ENCODE peak calls at places on chromosomes 6 and 20, in eight cellular contexts. X is stimulated activated CD4-positive, alpha-beta T cell treated with anti-CD3 and anti-CD28 coated beads, Interleukin-15, amount 100 ng/mL, for 1 hour; Q is OCI-LY7; M is NCI-H2081; U is stomach; D is CD14-positive monocyte; G is CD8-positive, alpha-beta T cell; N is HT-29. K is an unnamed sample.

GRCh38 chr20:36854343-36855240 is 21.3 kb upstream of the TLDC2 start:
- DNase-seq in X (no peak), Q (no peak), G (no peak), U (no peak), D (no peak), N (no peak), M (no peak), K (no peak)

GRCh38 chr6:166025149-166025898 is 142.3 kb downstream of the TBXT start:
- DNase-seq in N (no peak), X (no peak), M (no peak), G (no peak), D (no peak), U (no peak), Q (no peak), K (no peak)

GRCh38 chr6:118249680-118250079 is 298.4 kb upstream of the PLN start:
- DNase-seq in X (no peak), U (no peak), G (no peak), M (no peak), N (no peak), Q (peak; percentile 46), D (no peak), K (no peak)

GRCh38 chr20:36929290-36929689 is 22.2 kb downstream of the SAMHD1 start:
- DNase-seq in U (no peak), M (no peak), Q (no peak), D (no peak), N (no peak), G (no peak), X (no peak), K (no peak)

GRCh38 chr6:134740473-134741192 is 209.3 kb downstream of the ALDH8A1 start:
- DNase-seq in U (no peak), M (no peak), D (no peak), N (peak; percentile 22), G (no peak), Q (no peak), X (no peak), K (no peak)

GRCh38 chr6:10567256-10568041 is 46.3 kb downstream of the GCNT2 start:
- DNase-seq in M (no peak), X (no peak), G (no peak), U (no peak), N (no peak), D (no peak), Q (no peak), K (no peak)

GRCh38 chr6:13284646-13285045 is 43.7 kb downstream of the TBC1D7 start:
- DNase-seq in D (peak; percentile 39), U (no peak), N (no peak), G (no peak), X (no peak), Q (no peak), M (no peak), K (no peak)

GRCh38 chr20:32893878-32894483 is 35.3 kb downstream of the EFCAB8 start:
- DNase-seq in N (peak; percentile 52), D (no peak), Q (peak; percentile 34), G (no peak), M (no peak), U (no peak), X (no peak), K (no peak)

GRCh38 chr20:23234311-23235078 is 116.1 kb upstream of the NXT1 start:
- DNase-seq in D (no peak), G (no peak), N (no peak), Q (no peak), U (no peak), M (no peak), X (no peak), K (no peak)

GRCh38 chr20:41510847-41511453 is 107.2 kb downstream of the CHD6 start:
- DNase-seq in N (no peak), U (no peak), M (no peak), X (no peak), G (no peak), D (no peak), Q (no peak), K (no peak)

GRCh38 chr6:71419954-71420692 is 131.5 kb downstream of the OGFRL1 start:
- DNase-seq in U (peak; percentile 61), N (no peak), D (no peak), Q (no peak), M (no peak), X (no peak), G (no peak), K (no peak)

GRCh38 chr20:48374986-48375715 is 452.6 kb downstream of the PREX1 start:
- DNase-seq in U (no peak), X (no peak), N (no peak), Q (no peak), G (no peak), M (no peak), D (no peak), K (no peak)

GRCh38 chr6:84027340-84028183 is 6.0 kb upstream of the MRAP2 start:
- DNase-seq in Q (no peak), D (no peak), M (peak; percentile 90), X (no peak), G (no peak), N (peak; percentile 79), U (peak; percentile 67), K (no peak)